ENCODE peak calls at places on chromosomes 5 and 9, in five cellular contexts. I is heart left ventricle, A is astrocyte of the cerebellum, N is OCI-LY7, F is GM04504. U is an unnamed sample.

GRCh38 chr9:115022760-115023434 is 92.5 kb upstream of the TNFSF8 start:
- DNase-seq in I (no peak), A (peak), N (no peak), F (peak), U (peak)

GRCh38 chr5:98460536-98460935 is 312.9 kb upstream of the RGMB start:
- DNase-seq in I (no peak), A (no peak), N (no peak), F (no peak), U (no peak)

GRCh38 chr9:127930298-127931091 is at the start of gene PIP5KL1:
- DNase-seq in I (peak), A (no peak), N (peak), F (peak), U (no peak)

GRCh38 chr9:2181794-2182193 is 166.6 kb downstream of the SMARCA2 start:
- DNase-seq in I (no peak), A (no peak), N (peak), F (no peak), U (no peak)

GRCh38 chr5:157384971-157385709 is 74.9 kb upstream of the NIPAL4 start:
- DNase-seq in I (peak), A (peak), N (no peak), F (peak), U (peak)

GRCh38 chr5:130111723-130112122 is 207.5 kb downstream of the CHSY3 start:
- DNase-seq in I (no peak), A (no peak), N (no peak), F (no peak), U (no peak)

GRCh38 chr9:33081128-33081851 is 4.8 kb upstream of the SMU1 start:
- DNase-seq in I (peak), A (peak), N (peak), F (peak), U (peak)

GRCh38 chr5:178376906-178377582 is 144.4 kb upstream of the PHYKPL start:
- DNase-seq in I (no peak), A (no peak), N (no peak), F (no peak), U (no peak)

GRCh38 chr5:125408582-125409069 is 662.2 kb upstream of the ZNF608 start:
- DNase-seq in I (no peak), A (no peak), N (no peak), F (peak), U (peak)

GRCh38 chr9:94782367-94783120 is 56.0 kb downstream of the AOPEP start:
- DNase-seq in I (no peak), A (peak), N (no peak), F (peak), U (peak)

U was measured in GM04503.